ENCODE peak calls at places on chromosomes 6 and 20, in eight cellular contexts. One of them, this sample, is unnamed. For H3K36me3, the result is how much of the 10 kb centered on the place peaks cover.

GRCh38 chr6:2659882-2660281 is 90.8 kb downstream of the MYLK4 start:
- DNase-seq in GM23248: peak
- DNase-seq in K562: no peak
- DNase-seq in ovary: no peak
- DNase-seq in fibroblast of lung: no peak
- DNase-seq in HCT116: no peak
- DNase-seq in psoas muscle: no peak
- DNase-seq in aorta: no peak
- DNase-seq in this sample: no peak

GRCh38 chr6:147201885-147202515 is 2.2 kb upstream of the STXBP5 start:
- DNase-seq in ovary: no peak
- DNase-seq in aorta: no peak
- DNase-seq in HCT116: no peak
- DNase-seq in GM23248: peak
- DNase-seq in psoas muscle: peak
- DNase-seq in fibroblast of lung: peak
- DNase-seq in K562: peak
- DNase-seq in this sample: no peak

GRCh38 chr6:31441368-31442267 is 38.2 kb downstream of the MICA start:
- DNase-seq in aorta: peak
- DNase-seq in fibroblast of lung: peak
- DNase-seq in K562: peak
- DNase-seq in GM23248: peak
- DNase-seq in ovary: peak
- DNase-seq in HCT116: no peak
- DNase-seq in psoas muscle: peak
- DNase-seq in this sample: peak

GRCh38 chr6:80249897-80250296 is 143.4 kb downstream of the BCKDHB start:
- DNase-seq in K562: no peak
- DNase-seq in psoas muscle: no peak
- DNase-seq in GM23248: no peak
- DNase-seq in fibroblast of lung: no peak
- DNase-seq in ovary: no peak
- DNase-seq in aorta: no peak
- DNase-seq in HCT116: no peak
- DNase-seq in this sample: peak

GRCh38 chr20:19304389-19304788 is 91.9 kb downstream of the SLC24A3 start:
- DNase-seq in psoas muscle: no peak
- DNase-seq in aorta: no peak
- DNase-seq in ovary: no peak
- DNase-seq in K562: no peak
- DNase-seq in HCT116: no peak
- DNase-seq in GM23248: no peak
- DNase-seq in fibroblast of lung: no peak
- DNase-seq in this sample: no peak

GRCh38 chr6:168007592-168008338 is 10.3 kb downstream of the KIF25 start:
- DNase-seq in aorta: peak
- DNase-seq in HCT116: peak
- DNase-seq in K562: no peak
- DNase-seq in psoas muscle: no peak
- DNase-seq in GM23248: peak
- DNase-seq in fibroblast of lung: peak
- DNase-seq in ovary: no peak
- DNase-seq in this sample: no peak

GRCh38 chr6:24883618-24884017 is 52.1 kb downstream of the RIPOR2 start:
- DNase-seq in HCT116: no peak
- DNase-seq in psoas muscle: no peak
- DNase-seq in fibroblast of lung: peak
- DNase-seq in GM23248: peak
- DNase-seq in aorta: no peak
- DNase-seq in K562: no peak
- DNase-seq in ovary: no peak
- DNase-seq in this sample: no peak

GRCh38 chr6:150004101-150004782 is 21.1 kb downstream of the RAET1L start:
- DNase-seq in K562: no peak
- DNase-seq in ovary: no peak
- DNase-seq in fibroblast of lung: no peak
- DNase-seq in GM23248: no peak
- DNase-seq in psoas muscle: no peak
- DNase-seq in HCT116: no peak
- DNase-seq in aorta: no peak
- DNase-seq in this sample: no peak

GRCh38 chr6:130364224-130364780 is 1.5 kb upstream of the TMEM200A start:
- DNase-seq in GM23248: no peak
- DNase-seq in ovary: no peak
- DNase-seq in aorta: no peak
- DNase-seq in fibroblast of lung: no peak
- DNase-seq in HCT116: no peak
- DNase-seq in K562: no peak
- DNase-seq in psoas muscle: no peak
- DNase-seq in this sample: no peak

GRCh38 chr6:33508935-33509926 is 54.9 kb downstream of the ZBTB9 start:
- DNase-seq in fibroblast of lung: no peak
- DNase-seq in ovary: no peak
- DNase-seq in psoas muscle: no peak
- DNase-seq in K562: no peak
- DNase-seq in aorta: no peak
- DNase-seq in HCT116: no peak
- DNase-seq in GM23248: peak
- DNase-seq in this sample: no peak

GRCh38 chr20:25022680-25023079 is 30.1 kb upstream of the APMAP start:
- DNase-seq in GM23248: no peak
- DNase-seq in aorta: peak
- DNase-seq in K562: no peak
- DNase-seq in fibroblast of lung: no peak
- DNase-seq in HCT116: no peak
- DNase-seq in ovary: no peak
- DNase-seq in psoas muscle: no peak
- DNase-seq in this sample: peak

GRCh38 chr20:58716476-58717277 is 24.1 kb downstream of the NPEPL1 start:
- DNase-seq in aorta: peak
- DNase-seq in psoas muscle: peak
- DNase-seq in HCT116: no peak
- DNase-seq in ovary: peak
- DNase-seq in K562: no peak
- DNase-seq in fibroblast of lung: no peak
- DNase-seq in GM23248: no peak
- DNase-seq in this sample: peak

GRCh38 chr20:6381887-6382286 is 259.1 kb upstream of the FERMT1 start:
- DNase-seq in GM23248: peak
- DNase-seq in psoas muscle: no peak
- DNase-seq in K562: no peak
- DNase-seq in aorta: no peak
- DNase-seq in fibroblast of lung: peak
- DNase-seq in ovary: no peak
- DNase-seq in HCT116: no peak
- DNase-seq in this sample: no peak

GRCh38 chr6:135537782-135538301 is 40.3 kb upstream of the AHI1 start:
- DNase-seq in ovary: no peak
- DNase-seq in HCT116: peak
- DNase-seq in fibroblast of lung: peak
- DNase-seq in psoas muscle: no peak
- DNase-seq in GM23248: peak
- DNase-seq in K562: no peak
- DNase-seq in aorta: no peak
- DNase-seq in this sample: no peak

GRCh38 chr6:43029120-43029519 is 7.7 kb downstream of the RRP36 start:
- DNase-seq in ovary: no peak
- DNase-seq in fibroblast of lung: no peak
- DNase-seq in K562: no peak
- DNase-seq in GM23248: no peak
- DNase-seq in aorta: no peak
- DNase-seq in HCT116: no peak
- DNase-seq in psoas muscle: no peak
- DNase-seq in this sample: no peak
- H3K36me3 ChIP-seq in ovary: under half
- H3K36me3 ChIP-seq in fibroblast of lung: under half
- H3K36me3 ChIP-seq in K562: half or more
- H3K36me3 ChIP-seq in GM23248: half or more
- H3K36me3 ChIP-seq in aorta: under half
- H3K36me3 ChIP-seq in HCT116: under half
- H3K36me3 ChIP-seq in psoas muscle: under half
- H3K36me3 ChIP-seq in this sample: half or more

GRCh38 chr6:113385020-113385431 is 472.1 kb upstream of the MARCKS start:
- DNase-seq in psoas muscle: no peak
- DNase-seq in ovary: no peak
- DNase-seq in fibroblast of lung: peak
- DNase-seq in K562: no peak
- DNase-seq in HCT116: no peak
- DNase-seq in GM23248: peak
- DNase-seq in aorta: no peak
- DNase-seq in this sample: no peak
- H3K36me3 ChIP-seq in psoas muscle: under half
- H3K36me3 ChIP-seq in ovary: under half
- H3K36me3 ChIP-seq in fibroblast of lung: under half
- H3K36me3 ChIP-seq in K562: under half
- H3K36me3 ChIP-seq in HCT116: under half
- H3K36me3 ChIP-seq in GM23248: under half
- H3K36me3 ChIP-seq in aorta: under half
- H3K36me3 ChIP-seq in this sample: under half

GRCh38 chr20:36606171-36607116 is 865 bp downstream of the RAB5IF start:
- DNase-seq in ovary: no peak
- DNase-seq in HCT116: no peak
- DNase-seq in K562: no peak
- DNase-seq in aorta: no peak
- DNase-seq in GM23248: peak
- DNase-seq in fibroblast of lung: peak
- DNase-seq in psoas muscle: peak
- DNase-seq in this sample: no peak

GRCh38 chr20:36604952-36605308 is 649 bp upstream of the RAB5IF start:
- DNase-seq in K562: no peak
- DNase-seq in HCT116: peak
- DNase-seq in fibroblast of lung: no peak
- DNase-seq in aorta: no peak
- DNase-seq in GM23248: no peak
- DNase-seq in psoas muscle: peak
- DNase-seq in ovary: peak
- DNase-seq in this sample: peak

GRCh38 chr20:36611625-36612024 is 6.0 kb downstream of the RAB5IF start:
- DNase-seq in fibroblast of lung: no peak
- DNase-seq in psoas muscle: no peak
- DNase-seq in K562: no peak
- DNase-seq in ovary: no peak
- DNase-seq in aorta: no peak
- DNase-seq in HCT116: no peak
- DNase-seq in GM23248: no peak
- DNase-seq in this sample: no peak

GRCh38 chr20:36605309-36606170 is at the start of gene RAB5IF:
- DNase-seq in fibroblast of lung: peak
- DNase-seq in HCT116: peak
- DNase-seq in ovary: peak
- DNase-seq in GM23248: peak
- DNase-seq in psoas muscle: peak
- DNase-seq in K562: peak
- DNase-seq in aorta: peak
- DNase-seq in this sample: peak

GRCh38 chr20:36607586-36608387 is 2.2 kb downstream of the RAB5IF start:
- DNase-seq in HCT116: no peak
- DNase-seq in psoas muscle: no peak
- DNase-seq in K562: no peak
- DNase-seq in GM23248: peak
- DNase-seq in fibroblast of lung: no peak
- DNase-seq in ovary: no peak
- DNase-seq in aorta: no peak
- DNase-seq in this sample: no peak
- H3K36me3 ChIP-seq in HCT116: under half
- H3K36me3 ChIP-seq in psoas muscle: under half
- H3K36me3 ChIP-seq in K562: under half
- H3K36me3 ChIP-seq in GM23248: under half
- H3K36me3 ChIP-seq in fibroblast of lung: under half
- H3K36me3 ChIP-seq in ovary: under half
- H3K36me3 ChIP-seq in aorta: under half
- H3K36me3 ChIP-seq in this sample: under half

DNA sequence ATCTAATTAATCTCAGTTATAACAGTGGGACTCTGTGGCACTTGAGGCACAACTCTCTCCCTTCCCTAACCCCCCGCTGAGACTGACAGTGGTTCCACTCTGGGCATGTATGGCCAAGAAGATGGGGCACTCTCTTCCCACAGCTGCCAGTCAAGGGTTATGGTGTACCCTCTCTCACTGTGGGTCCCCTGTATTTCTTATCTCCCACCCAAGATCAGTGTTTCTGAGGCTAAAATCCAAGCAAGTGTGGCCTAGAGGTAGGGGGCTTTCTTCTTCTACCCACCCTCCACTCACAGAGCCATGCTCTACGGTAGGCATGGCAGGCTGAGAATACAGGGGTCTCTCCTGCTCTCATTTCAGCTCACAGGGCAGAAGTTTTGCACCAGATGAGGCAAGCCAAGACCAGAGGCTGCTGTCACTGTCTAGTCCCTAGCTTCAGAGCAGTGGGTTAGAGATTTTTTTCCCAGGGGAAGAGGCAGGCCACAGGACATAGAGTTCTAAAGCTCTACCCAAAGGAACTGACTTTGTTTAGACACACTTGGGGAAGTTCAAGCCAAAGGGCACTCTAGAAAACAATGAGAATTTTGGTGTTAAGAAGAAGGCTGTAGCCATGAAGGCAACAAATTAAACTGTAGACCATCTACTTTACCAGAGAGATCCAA is 31.7 kb upstream of the HINT3 start:
- DNase-seq in aorta: no peak
- DNase-seq in ovary: no peak
- DNase-seq in psoas muscle: no peak
- DNase-seq in fibroblast of lung: no peak
- DNase-seq in K562: no peak
- DNase-seq in HCT116: no peak
- DNase-seq in GM23248: no peak
- DNase-seq in this sample: no peak
- H3K36me3 ChIP-seq in aorta: under half
- H3K36me3 ChIP-seq in ovary: under half
- H3K36me3 ChIP-seq in psoas muscle: under half
- H3K36me3 ChIP-seq in fibroblast of lung: under half
- H3K36me3 ChIP-seq in K562: half or more
- H3K36me3 ChIP-seq in HCT116: under half
- H3K36me3 ChIP-seq in GM23248: under half
- H3K36me3 ChIP-seq in this sample: half or more

GRCh38 chr20:32451682-32452461 is 93.7 kb downstream of the ASXL1 start:
- DNase-seq in ovary: no peak
- DNase-seq in aorta: peak
- DNase-seq in GM23248: no peak
- DNase-seq in HCT116: no peak
- DNase-seq in fibroblast of lung: no peak
- DNase-seq in psoas muscle: no peak
- DNase-seq in K562: no peak
- DNase-seq in this sample: peak
- H3K36me3 ChIP-seq in ovary: under half
- H3K36me3 ChIP-seq in aorta: under half
- H3K36me3 ChIP-seq in GM23248: under half
- H3K36me3 ChIP-seq in HCT116: under half
- H3K36me3 ChIP-seq in fibroblast of lung: under half
- H3K36me3 ChIP-seq in psoas muscle: under half
- H3K36me3 ChIP-seq in K562: half or more
- H3K36me3 ChIP-seq in this sample: under half

This sample was measured in left ventricle myocardium inferior.